ENCODE peak calls at places on chromosomes 5 and 9, in four cellular contexts. One of them, this sample, is unnamed.

GRCh38 chr5:134070648-134070978 is 43.9 kb upstream of the TCF7 start:
- DNase-seq in AG04449: no peak
- DNase-seq in colonic mucosa: no peak
- DNase-seq in mucosa of descending colon: no peak
- DNase-seq in this sample: no peak

GRCh38 chr5:62132279-62132678 is 173.7 kb upstream of the KIF2A start:
- DNase-seq in colonic mucosa: no peak
- DNase-seq in mucosa of descending colon: no peak
- DNase-seq in AG04449: no peak
- DNase-seq in this sample: no peak

GRCh38 chr5:33008751-33009418 is 297.8 kb downstream of the NPR3 start:
- DNase-seq in colonic mucosa: peak
- DNase-seq in mucosa of descending colon: no peak
- DNase-seq in AG04449: no peak
- DNase-seq in this sample: no peak

GRCh38 chr9:109926321-109926959 is 146.4 kb downstream of the PALM2AKAP2 start:
- DNase-seq in mucosa of descending colon: peak
- DNase-seq in colonic mucosa: no peak
- DNase-seq in AG04449: no peak
- DNase-seq in this sample: no peak

GRCh38 chr5:137091473-137091872 is 407.7 kb downstream of the SPOCK1 start:
- DNase-seq in mucosa of descending colon: no peak
- DNase-seq in colonic mucosa: no peak
- DNase-seq in AG04449: no peak
- DNase-seq in this sample: no peak

GRCh38 chr9:93299418-93300174 is 115.7 kb downstream of the WNK2 start:
- DNase-seq in colonic mucosa: peak
- DNase-seq in mucosa of descending colon: no peak
- DNase-seq in AG04449: no peak
- DNase-seq in this sample: no peak

GRCh38 chr5:132815454-132815853 is 2.4 kb downstream of the SOWAHA start:
- DNase-seq in colonic mucosa: no peak
- DNase-seq in mucosa of descending colon: no peak
- DNase-seq in AG04449: no peak
- DNase-seq in this sample: peak

GRCh38 chr5:14190194-14191164 is 47.3 kb downstream of the TRIO start:
- DNase-seq in mucosa of descending colon: no peak
- DNase-seq in AG04449: peak
- DNase-seq in colonic mucosa: no peak
- DNase-seq in this sample: peak

GRCh38 chr5:113578091-113578490 is 64.6 kb downstream of the YTHDC2 start:
- DNase-seq in mucosa of descending colon: no peak
- DNase-seq in colonic mucosa: no peak
- DNase-seq in AG04449: no peak
- DNase-seq in this sample: no peak

DNA sequence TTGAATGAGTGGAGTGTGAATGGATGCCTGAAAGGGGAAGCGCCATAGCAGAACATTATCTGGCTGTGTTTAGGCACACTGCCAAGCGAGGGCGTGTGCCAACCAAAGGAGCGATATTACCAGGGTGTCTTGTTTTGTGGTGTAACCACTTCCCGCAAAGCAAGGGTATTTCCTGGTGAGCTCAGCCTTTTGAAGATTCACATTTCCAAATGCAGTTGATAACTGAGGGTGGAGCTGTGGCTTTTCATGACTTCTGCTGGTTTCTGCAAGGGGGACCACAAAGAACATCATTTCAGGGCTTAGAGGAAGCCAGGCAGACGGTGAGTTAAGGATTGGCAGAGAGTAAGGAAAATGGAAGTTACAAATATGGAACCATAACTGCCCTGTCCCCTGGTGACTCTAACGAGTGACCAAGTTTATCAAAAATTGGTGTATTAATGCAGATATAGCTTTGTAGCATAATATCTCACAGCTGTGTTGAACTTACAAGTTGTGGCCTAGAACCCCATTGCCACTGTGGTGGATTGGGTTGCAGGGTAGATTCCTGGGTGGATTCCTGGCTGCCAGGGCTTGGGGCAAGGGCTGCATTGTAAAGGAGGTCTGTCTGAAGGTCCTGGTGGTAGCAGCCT is 71.4 kb downstream of the RALGPS1 start:
- DNase-seq in mucosa of descending colon: peak
- DNase-seq in colonic mucosa: peak
- DNase-seq in AG04449: no peak
- DNase-seq in this sample: peak
- H3K4me3 ChIP-seq in mucosa of descending colon: no peak
- H3K4me3 ChIP-seq in colonic mucosa: no peak
- H3K4me3 ChIP-seq in AG04449: no peak
- H3K4me3 ChIP-seq in this sample: no peak

GRCh38 chr9:95570150-95570549 is 53.4 kb upstream of the PTCH1 start:
- DNase-seq in mucosa of descending colon: no peak
- DNase-seq in colonic mucosa: no peak
- DNase-seq in AG04449: no peak
- DNase-seq in this sample: no peak
- H3K4me3 ChIP-seq in mucosa of descending colon: no peak
- H3K4me3 ChIP-seq in colonic mucosa: no peak
- H3K4me3 ChIP-seq in AG04449: peak
- H3K4me3 ChIP-seq in this sample: peak

GRCh38 chr9:137001857-137002645 is 5.7 kb upstream of the CLIC3 start:
- DNase-seq in AG04449: no peak
- DNase-seq in mucosa of descending colon: no peak
- DNase-seq in colonic mucosa: no peak
- DNase-seq in this sample: no peak

GRCh38 chr9:137007060-137007815 is 10.9 kb upstream of the CLIC3 start:
- DNase-seq in AG04449: no peak
- DNase-seq in mucosa of descending colon: no peak
- DNase-seq in colonic mucosa: no peak
- DNase-seq in this sample: no peak

GRCh38 chr9:137000177-137000930 is 4.0 kb upstream of the CLIC3 start:
- DNase-seq in AG04449: peak
- DNase-seq in mucosa of descending colon: no peak
- DNase-seq in colonic mucosa: no peak
- DNase-seq in this sample: no peak

GRCh38 chr9:137006116-137007003 is 10.0 kb upstream of the CLIC3 start:
- DNase-seq in mucosa of descending colon: no peak
- DNase-seq in colonic mucosa: no peak
- DNase-seq in AG04449: no peak
- DNase-seq in this sample: no peak

DNA sequence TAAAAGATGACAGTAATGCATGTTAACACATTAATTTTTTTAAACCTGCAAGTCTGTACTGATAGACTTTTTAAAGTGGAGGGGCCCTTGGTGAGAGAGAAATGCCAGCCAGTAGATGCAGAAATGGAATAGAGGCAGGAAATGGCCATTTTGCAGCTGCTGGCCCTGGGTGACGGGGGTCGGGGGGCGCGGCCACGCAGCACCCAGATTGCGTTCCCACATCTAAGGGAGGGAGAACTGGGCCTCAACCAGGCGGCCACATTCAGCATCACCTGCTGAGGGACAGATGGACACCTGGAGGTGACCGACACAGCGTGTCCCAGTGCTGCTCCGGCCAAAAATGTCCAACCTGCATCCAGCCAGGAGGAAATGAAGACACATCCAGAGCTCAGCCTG is 6.3 kb upstream of the CLIC3 start:
- DNase-seq in mucosa of descending colon: no peak
- DNase-seq in AG04449: no peak
- DNase-seq in colonic mucosa: no peak
- DNase-seq in this sample: no peak
- H3K4me3 ChIP-seq in mucosa of descending colon: no peak
- H3K4me3 ChIP-seq in AG04449: no peak
- H3K4me3 ChIP-seq in colonic mucosa: no peak
- H3K4me3 ChIP-seq in this sample: no peak

GRCh38 chr5:174064171-174064570 is 18.7 kb downstream of the NSG2 start:
- DNase-seq in AG04449: no peak
- DNase-seq in colonic mucosa: no peak
- DNase-seq in mucosa of descending colon: no peak
- DNase-seq in this sample: no peak
- H3K4me3 ChIP-seq in AG04449: no peak
- H3K4me3 ChIP-seq in colonic mucosa: no peak
- H3K4me3 ChIP-seq in mucosa of descending colon: no peak
- H3K4me3 ChIP-seq in this sample: no peak

DNA sequence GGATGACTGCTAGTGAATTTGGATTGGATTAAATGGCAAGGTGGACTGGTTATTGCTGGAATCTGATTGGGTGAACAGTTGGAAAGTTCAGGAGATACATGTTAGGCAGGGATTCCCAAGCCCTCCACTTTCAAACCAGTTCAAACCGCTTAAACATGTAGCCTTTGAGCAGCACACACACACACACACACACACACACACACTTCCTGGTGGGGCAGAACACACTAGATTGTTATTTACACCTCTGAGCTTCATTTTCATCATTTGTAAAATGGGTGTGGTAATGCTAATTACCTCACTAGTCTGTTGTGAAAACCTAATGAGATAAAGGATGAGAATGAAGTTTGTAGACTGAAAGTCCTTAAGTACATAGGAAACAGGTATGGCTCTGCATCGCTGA is 6.9 kb upstream of the MYOZ3 start:
- DNase-seq in mucosa of descending colon: no peak
- DNase-seq in colonic mucosa: no peak
- DNase-seq in AG04449: no peak
- DNase-seq in this sample: no peak
- H3K4me3 ChIP-seq in mucosa of descending colon: no peak
- H3K4me3 ChIP-seq in colonic mucosa: no peak
- H3K4me3 ChIP-seq in AG04449: no peak
- H3K4me3 ChIP-seq in this sample: no peak

GRCh38 chr9:127776195-127776918 is 2.1 kb downstream of the SH2D3C start:
- DNase-seq in mucosa of descending colon: peak
- DNase-seq in colonic mucosa: peak
- DNase-seq in AG04449: no peak
- DNase-seq in this sample: no peak

GRCh38 chr9:127779136-127779981 is 893 bp upstream of the SH2D3C start:
- DNase-seq in colonic mucosa: no peak
- DNase-seq in AG04449: no peak
- DNase-seq in mucosa of descending colon: peak
- DNase-seq in this sample: no peak

GRCh38 chr9:127778280-127779135 is at the start of gene SH2D3C:
- DNase-seq in mucosa of descending colon: peak
- DNase-seq in AG04449: no peak
- DNase-seq in colonic mucosa: peak
- DNase-seq in this sample: peak

GRCh38 chr9:127776919-127777280 is 1.6 kb downstream of the SH2D3C start:
- DNase-seq in AG04449: no peak
- DNase-seq in colonic mucosa: no peak
- DNase-seq in mucosa of descending colon: no peak
- DNase-seq in this sample: no peak

GRCh38 chr9:127777368-127777960 is 1.0 kb downstream of the SH2D3C start:
- DNase-seq in mucosa of descending colon: peak
- DNase-seq in colonic mucosa: no peak
- DNase-seq in AG04449: no peak
- DNase-seq in this sample: no peak
- H3K4me3 ChIP-seq in mucosa of descending colon: peak
- H3K4me3 ChIP-seq in colonic mucosa: peak
- H3K4me3 ChIP-seq in AG04449: no peak
- H3K4me3 ChIP-seq in this sample: no peak

GRCh38 chr9:133869674-133870419 is 122.3 kb downstream of the VAV2 start:
- DNase-seq in colonic mucosa: no peak
- DNase-seq in AG04449: no peak
- DNase-seq in mucosa of descending colon: no peak
- DNase-seq in this sample: no peak
- H3K4me3 ChIP-seq in colonic mucosa: no peak
- H3K4me3 ChIP-seq in AG04449: no peak
- H3K4me3 ChIP-seq in mucosa of descending colon: no peak
- H3K4me3 ChIP-seq in this sample: no peak

This sample was measured in skeletal muscle cell.